ENCODE peak calls at places on chromosomes 16 and 17, in five cellular contexts. C, M, K, A and E are unnamed samples.
A peak's percentile ranks its signal among the peaks of the same experiment; 100 is the strongest.

GRCh38 chr17:57707892-57708291 is 37.2 kb downstream of the CCDC182 start:
- DNase-seq in A (no peak), C (no peak), K (no peak), M (no peak), E (no peak)

GRCh38 chr17:50257574-50258224 is 16.6 kb upstream of the TMEM92 start:
- DNase-seq in M (no peak), K (no peak), A (no peak), C (peak; percentile 72), E (no peak)

GRCh38 chr16:71895679-71896385 is 501 bp downstream of the IST1 start:
- DNase-seq in C (peak; percentile 68), A (peak; percentile 23), K (peak; percentile 21), M (no peak), E (peak; percentile 66)

GRCh38 chr16:85757341-85757822 is 6.5 kb upstream of the C16orf74 start:
- DNase-seq in A (no peak), K (no peak), C (no peak), M (no peak), E (no peak)

GRCh38 chr17:58539703-58540102 is 25.3 kb upstream of the MTMR4 start:
- DNase-seq in A (no peak), K (no peak), C (no peak), M (no peak), E (no peak)

GRCh38 chr16:23510154-23510914 is at the start of gene GGA2:
- DNase-seq in C (peak; percentile 94), M (peak; percentile 35), A (peak; percentile 86), K (peak; percentile 85), E (peak; percentile 87)

GRCh38 chr17:17204041-17204591 is 2.0 kb downstream of the PLD6 start:
- DNase-seq in M (no peak), A (peak; percentile 46), K (no peak), C (peak; percentile 92), E (no peak)

GRCh38 chr17:58677204-58677880 is 14.5 kb downstream of the TEX14 start:
- DNase-seq in M (no peak), C (no peak), A (no peak), K (no peak), E (no peak)

GRCh38 chr16:23398987-23399805 is 53.8 kb downstream of the COG7 start:
- DNase-seq in K (peak; percentile 53), C (peak; percentile 80), A (no peak), M (no peak), E (no peak)

GRCh38 chr16:53840472-53840871 is 136.5 kb downstream of the FTO start:
- DNase-seq in M (no peak), C (no peak), K (no peak), A (no peak), E (no peak)

GRCh38 chr17:43932923-43933322 is 9.4 kb downstream of the PPY start:
- DNase-seq in M (no peak), A (no peak), K (no peak), C (no peak), E (no peak)

GRCh38 chr16:70433456-70434103 is 5.3 kb downstream of the ST3GAL2 start:
- DNase-seq in M (no peak), A (peak; percentile 59), C (peak; percentile 84), K (no peak), E (no peak)

GRCh38 chr16:68823401-68823800 is 19.9 kb upstream of the TANGO6 start:
- DNase-seq in A (no peak), M (no peak), K (no peak), C (no peak), E (peak; percentile 43)

GRCh38 chr16:88871349-88871702 is 4.9 kb upstream of the PABPN1L start:
- DNase-seq in K (no peak), M (no peak), C (no peak), A (no peak), E (no peak)

GRCh38 chr17:77383613-77384608 is 243.1 kb downstream of the SEC14L1 start:
- DNase-seq in C (peak; percentile 79), K (no peak), M (no peak), A (peak; percentile 73), E (no peak)
- H3K4me1 ChIP-seq in C (peaks cover 100% of the 10 kb centered on the region), K (peaks cover 6% of the 10 kb centered on the region), M (peaks cover 95% of the 10 kb centered on the region), A (peaks cover 96% of the 10 kb centered on the region), E (peaks cover 63% of the 10 kb centered on the region)

DNA sequence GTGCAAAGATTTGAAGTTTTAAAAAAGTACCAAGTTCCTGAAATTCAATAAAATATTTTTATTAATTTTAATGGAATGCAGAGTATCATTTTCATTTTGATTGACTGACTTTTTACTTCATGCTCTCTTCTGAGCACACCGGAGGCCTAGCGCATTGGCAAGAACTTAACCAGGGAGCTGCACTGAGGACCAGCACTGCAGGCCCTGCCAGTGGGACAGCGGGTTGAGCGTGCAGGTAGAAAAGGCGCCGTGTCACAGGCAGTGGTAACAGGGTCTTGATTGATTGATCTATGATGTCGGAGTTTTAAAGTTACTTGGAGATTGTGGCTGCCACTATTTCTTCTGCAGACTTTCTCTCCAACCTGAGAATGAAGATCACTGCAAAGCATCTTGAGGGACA is 43.7 kb downstream of the WDR45B start:
- DNase-seq in C (no peak), M (no peak), K (no peak), A (no peak), E (no peak)
- H3K36me3 ChIP-seq in C (peaks cover 15% of the 10 kb centered on the region), M (peaks cover 33% of the 10 kb centered on the region), K (peaks cover 59% of the 10 kb centered on the region), A (peaks cover 15% of the 10 kb centered on the region), E (peaks cover 3% of the 10 kb centered on the region)

DNA sequence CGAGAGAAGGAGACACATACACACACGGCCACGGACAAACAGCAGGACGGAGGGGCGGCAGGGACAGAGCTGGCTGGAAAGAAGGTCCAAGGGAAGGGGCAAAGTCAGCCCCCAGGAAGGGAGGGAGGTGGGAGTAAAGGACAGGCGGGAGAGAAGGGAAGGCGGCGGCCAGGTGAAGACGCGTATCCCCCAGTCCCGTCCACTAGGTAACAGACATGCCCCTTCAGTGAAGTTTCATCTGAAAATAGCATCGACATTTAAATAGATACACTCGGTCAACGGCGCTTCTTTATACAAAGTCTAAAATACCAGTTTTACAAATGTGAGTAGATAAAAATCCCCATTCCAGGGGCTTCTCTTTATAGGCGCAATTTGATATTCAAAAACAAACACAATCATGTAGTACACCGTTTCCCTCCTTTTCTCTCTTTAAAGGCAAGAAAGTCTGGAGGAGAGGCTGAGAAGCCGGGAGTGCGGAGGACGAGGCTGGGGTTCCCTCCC is 4.5 kb downstream of the CBX8 start:
- DNase-seq in K (no peak), C (no peak), M (no peak), A (no peak), E (no peak)
- H3K4me3 ChIP-seq in K (no peak overlapping the region), C (no peak overlapping the region), M (peak overlapping the region; percentile 66), A (no peak overlapping the region), E (no peak overlapping the region)

GRCh38 chr16:24736758-24737157 is 7.3 kb downstream of the TNRC6A start:
- DNase-seq in A (no peak), K (no peak), M (no peak), C (no peak), E (no peak)
- H3K4me1 ChIP-seq in A (peaks cover 78% of the 10 kb centered on the region), K (peaks cover 21% of the 10 kb centered on the region), M (peaks cover 96% of the 10 kb centered on the region), C (peaks cover 98% of the 10 kb centered on the region), E (peaks cover 11% of the 10 kb centered on the region)

GRCh38 chr17:8480011-8480976 is 44.6 kb downstream of the NDEL1 start:
- DNase-seq in M (no peak), A (no peak), K (no peak), C (no peak), E (no peak)

GRCh38 chr17:8481703-8482102 is 46.0 kb downstream of the NDEL1 start:
- DNase-seq in A (no peak), C (no peak), K (no peak), M (no peak), E (no peak)

GRCh38 chr17:8482546-8482945 is 46.9 kb downstream of the NDEL1 start:
- DNase-seq in K (no peak), C (no peak), M (no peak), A (no peak), E (no peak)

GRCh38 chr17:8479431-8479947 is 43.8 kb downstream of the NDEL1 start:
- DNase-seq in A (peak; percentile 22), K (no peak), M (no peak), C (peak; percentile 85), E (no peak)

DNA sequence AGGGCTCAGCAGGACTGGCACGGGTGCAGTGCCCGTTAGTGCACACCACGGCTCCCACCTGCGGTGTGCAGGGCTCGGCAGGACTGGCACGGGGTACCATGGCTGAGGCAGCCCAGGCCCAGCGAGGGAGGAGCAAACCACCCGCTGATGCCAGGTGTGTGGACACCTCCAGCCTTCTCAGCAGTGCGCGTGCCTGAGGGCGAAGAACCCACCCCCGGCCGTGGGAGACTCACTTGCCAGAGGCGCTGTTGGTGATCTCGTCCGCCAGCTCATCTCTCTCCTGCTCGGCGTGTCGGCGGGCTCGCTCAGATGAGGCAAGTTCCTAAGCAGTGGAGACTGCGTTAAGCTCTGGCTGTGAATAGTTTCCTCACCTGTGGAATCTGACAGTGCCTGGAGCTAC is 45.4 kb downstream of the NDEL1 start:
- DNase-seq in K (no peak), A (no peak), C (no peak), M (no peak), E (no peak)
- H3K36me3 ChIP-seq in K (peaks cover 88% of the 10 kb centered on the region), A (peaks cover 11% of the 10 kb centered on the region), C (no peaks in the 10 kb centered on the region), M (peaks cover 98% of the 10 kb centered on the region), E (no peaks in the 10 kb centered on the region)

GRCh38 chr17:45428050-45428953 is 4.4 kb downstream of the ARHGAP27 start:
- DNase-seq in C (peak; percentile 78), M (no peak), A (peak; percentile 72), K (peak; percentile 85), E (peak; percentile 90)
- H3K4me3 ChIP-seq in C (no peak overlapping the region), M (peak overlapping the region; percentile 32), A (no peak overlapping the region), K (no peak overlapping the region), E (peak overlapping the region; percentile 15)